ENCODE peak calls at places on chromosomes 3 and 15, in eight cellular contexts. I is GM12892; T is stimulated activated CD4-positive, alpha-beta T cell treated with anti-CD3 and anti-CD28 coated beads, Interleukin-2, amount 100 ng/mL, for 4 hours; S is GM10248; H is activated CD8-positive, alpha-beta memory T cell treated with anti-CD3 and anti-CD28 coated beads for 48 hours; N is nephron progenitor cell; R is adipocyte; O is NCI-H460. F is an unnamed sample.

GRCh38 chr15:74798388-74799254 is 14.0 kb upstream of the LMAN1L start:
- DNase-seq in S (peak), N (no peak), R (no peak), H (no peak), I (no peak), T (no peak), O (no peak), F (no peak)

GRCh38 chr3:54065140-54065539 is 57.2 kb upstream of the CACNA2D3 start:
- DNase-seq in T (no peak), H (no peak), R (no peak), S (no peak), N (no peak), I (no peak), O (no peak), F (no peak)

GRCh38 chr15:85800460-85801123 is 5.9 kb upstream of the KLHL25 start:
- DNase-seq in I (no peak), T (no peak), H (no peak), O (peak), R (peak), N (no peak), S (no peak), F (peak)

GRCh38 chr15:70512772-70513362 is 250.5 kb downstream of the UACA start:
- DNase-seq in H (no peak), R (peak), S (peak), T (peak), N (no peak), O (peak), I (peak), F (peak)

GRCh38 chr3:119700269-119700919 is 2.4 kb upstream of the CFAP91 start:
- DNase-seq in I (no peak), O (no peak), S (peak), H (no peak), T (peak), R (no peak), N (no peak), F (no peak)

GRCh38 chr3:159169828-159170227 is 368.0 kb downstream of the MFSD1 start:
- DNase-seq in S (no peak), H (no peak), I (no peak), T (no peak), O (peak), N (no peak), R (peak), F (no peak)

GRCh38 chr3:2465842-2466241 is 367.2 kb downstream of the CNTN4 start:
- DNase-seq in S (no peak), H (no peak), T (no peak), R (no peak), I (no peak), N (no peak), O (no peak), F (no peak)

GRCh38 chr3:129238945-129239705 is 10.3 kb upstream of the COPG1 start:
- DNase-seq in S (peak), R (peak), I (no peak), H (no peak), N (no peak), T (no peak), O (no peak), F (no peak)

GRCh38 chr15:33145447-33145846 is 49.1 kb downstream of the FMN1 start:
- DNase-seq in I (no peak), N (no peak), S (no peak), O (no peak), R (no peak), T (no peak), H (no peak), F (no peak)